ENCODE peak calls at places on chromosomes 1 and 21, in four cellular contexts. E is A549, I is K562, D is HepG2. L is an unnamed sample.

GRCh38 chr1:41358152-41358937 is 2.9 kb upstream of the FOXO6 start:
- DNase-seq in E (no peak), I (no peak), D (no peak), L (no peak)

GRCh38 chr1:41840592-41841246 is 78.0 kb downstream of the HIVEP3 start:
- DNase-seq in I (no peak), E (no peak), D (no peak), L (no peak)

GRCh38 chr1:63073530-63074306 is 248.6 kb upstream of the FOXD3 start:
- DNase-seq in I (no peak), E (no peak), D (no peak), L (no peak)

GRCh38 chr1:46622341-46622740 is 5.7 kb upstream of the MOB3C start:
- DNase-seq in E (peak), I (peak), D (peak), L (peak)

GRCh38 chr1:197618065-197618464 is 157.2 kb downstream of the DENND1B start:
- DNase-seq in D (peak), I (no peak), E (no peak), L (peak)

GRCh38 chr1:44786138-44786840 is 1.7 kb downstream of the BEST4 start:
- DNase-seq in I (peak), E (peak), D (peak), L (peak)

GRCh38 chr1:154599658-154600057 is 8.3 kb downstream of the ADAR start:
- DNase-seq in E (no peak), D (no peak), I (no peak), L (peak)

GRCh38 chr1:17167041-17167782 is 37.7 kb upstream of the PADI1 start:
- DNase-seq in D (no peak), E (peak), I (no peak), L (no peak)

GRCh38 chr1:230728710-230729392 is 14.9 kb upstream of the AGT start:
- DNase-seq in E (no peak), D (peak), I (no peak), L (no peak)

GRCh38 chr1:211384524-211384923 is 57.9 kb downstream of the TRAF5 start:
- DNase-seq in I (no peak), E (no peak), D (no peak), L (no peak)

GRCh38 chr1:33532936-33533335 is 60.5 kb downstream of the ZSCAN20 start:
- DNase-seq in I (no peak), E (no peak), D (no peak), L (no peak)

GRCh38 chr1:117534995-117535467 is 70.8 kb upstream of the TENT5C start:
- DNase-seq in I (peak), E (peak), D (peak), L (peak)

GRCh38 chr1:230906226-230906625 is 37.9 kb upstream of the C1orf198 start:
- DNase-seq in D (no peak), I (no peak), E (no peak), L (no peak)

GRCh38 chr1:18542351-18542750 is 61.6 kb downstream of the KLHDC7A start:
- DNase-seq in D (no peak), I (no peak), E (no peak), L (no peak)
- TF ChIP-seq MAZ in D (no peak), I (no peak), E (no peak), L (no peak)

GRCh38 chr21:17802568-17802967 is 16.6 kb downstream of the C21orf91 start:
- DNase-seq in I (no peak), E (no peak), D (no peak), L (peak)
- TF ChIP-seq MAZ in I (no peak), E (no peak), D (no peak), L (no peak)

GRCh38 chr1:236794585-236795034 is 482 bp upstream of the MTR start:
- DNase-seq in D (no peak), I (no peak), E (no peak), L (no peak)

GRCh38 chr1:236799001-236799400 is 3.9 kb downstream of the MTR start:
- DNase-seq in I (no peak), D (no peak), E (no peak), L (no peak)

GRCh38 chr1:236795035-236795756 is at the start of gene MTR:
- DNase-seq in E (peak), I (peak), D (peak), L (peak)

GRCh38 chr1:236800002-236800620 is 5.0 kb downstream of the MTR start:
- DNase-seq in E (no peak), I (no peak), D (no peak), L (peak)

DNA sequence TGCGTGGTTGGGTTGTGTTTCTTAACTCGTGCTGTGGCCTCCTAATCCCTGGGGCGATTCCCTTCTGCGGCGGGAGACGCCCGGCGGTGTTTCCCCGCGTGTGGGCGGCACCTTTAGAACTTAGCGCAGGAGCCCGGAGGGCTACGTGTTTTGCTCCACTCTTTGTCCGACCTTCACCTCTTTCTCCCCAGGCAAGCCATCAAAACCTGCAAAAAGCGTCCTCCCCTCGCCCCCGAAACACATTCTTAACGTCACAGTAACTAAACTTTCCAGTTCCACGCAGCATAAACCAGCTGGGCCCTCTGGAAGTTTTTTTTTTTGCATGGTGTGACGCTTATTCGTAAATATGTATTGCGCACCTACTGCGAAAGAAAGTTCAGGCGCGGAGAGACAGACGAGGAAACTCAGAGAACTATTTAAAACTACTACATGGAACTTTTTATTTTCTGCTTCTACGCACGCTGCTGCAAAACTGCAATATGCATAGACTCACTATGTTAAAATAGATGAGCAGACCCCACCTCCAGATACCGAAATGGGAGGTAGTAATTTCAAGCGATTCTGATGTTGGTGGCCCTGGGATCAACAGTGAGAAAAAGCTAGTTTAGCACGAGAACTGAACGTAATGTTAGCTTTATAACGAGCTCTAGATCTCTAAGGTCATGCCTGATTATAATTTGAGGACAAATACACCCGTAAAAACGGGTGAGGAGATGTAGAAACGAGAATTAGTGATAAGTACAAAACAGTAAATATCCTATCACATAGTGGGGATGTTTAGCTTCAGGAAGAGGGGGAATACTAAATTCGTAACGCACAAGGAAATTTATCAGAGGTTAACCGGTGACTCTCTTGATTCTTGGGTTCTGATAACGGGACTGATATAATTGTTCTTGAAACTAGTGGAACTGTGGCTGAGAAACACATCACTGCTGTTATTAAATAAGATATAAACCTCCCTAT is 946 bp downstream of the MTR start:
- DNase-seq in E (no peak), I (peak), D (peak), L (peak)
- TF ChIP-seq MAZ in E (no peak), I (no peak), D (no peak), L (no peak)

GRCh38 chr1:214718724-214719123 is 115.7 kb downstream of the CENPF start:
- DNase-seq in D (no peak), I (no peak), E (no peak), L (peak)
- TF ChIP-seq MAZ in D (no peak), I (no peak), E (no peak), L (no peak)

GRCh38 chr1:9794081-9794480 is 29.7 kb downstream of the CLSTN1 start:
- DNase-seq in D (no peak), E (no peak), I (no peak), L (no peak)

GRCh38 chr1:9793291-9793690 is 30.5 kb downstream of the CLSTN1 start:
- DNase-seq in D (no peak), I (no peak), E (no peak), L (no peak)

GRCh38 chr1:9801909-9802308 is 21.9 kb downstream of the CLSTN1 start:
- DNase-seq in D (no peak), I (no peak), E (no peak), L (no peak)

GRCh38 chr1:9797049-9797448 is 26.7 kb downstream of the CLSTN1 start:
- DNase-seq in D (no peak), I (no peak), E (no peak), L (no peak)

GRCh38 chr1:9798236-9799130 is 25.3 kb downstream of the CLSTN1 start:
- DNase-seq in E (no peak), D (no peak), I (no peak), L (peak)
- TF ChIP-seq MAZ in E (no peak), D (no peak), I (no peak), L (no peak)

GRCh38 chr21:45319461-45320211 is 31.9 kb upstream of the POFUT2 start:
- DNase-seq in E (peak), I (no peak), D (no peak), L (peak)
- TF ChIP-seq MAZ in E (no peak), I (no peak), D (no peak), L (peak)

DNA sequence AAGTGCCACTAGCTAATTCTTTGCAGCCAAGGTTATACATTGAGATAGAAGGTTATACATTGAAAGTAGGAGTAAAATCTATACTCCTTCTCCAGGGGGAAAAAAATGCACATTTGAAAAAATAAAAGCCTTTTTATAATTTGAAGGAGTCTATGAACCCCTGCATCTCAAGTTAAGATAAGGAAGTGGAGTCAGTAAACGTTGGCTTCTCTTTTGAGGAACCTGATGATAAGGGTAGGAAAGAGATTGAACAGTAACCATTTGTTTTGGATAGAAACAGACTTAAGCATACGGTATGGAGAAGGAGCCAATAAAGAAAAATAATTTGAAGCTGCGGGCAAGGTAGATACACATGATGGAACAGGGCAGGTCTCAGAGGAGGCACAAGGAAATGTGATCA is 64.1 kb downstream of the RPAP2 start:
- DNase-seq in E (no peak), I (no peak), D (no peak), L (no peak)
- TF ChIP-seq MAZ in E (no peak), I (no peak), D (no peak), L (no peak)

GRCh38 chr1:54328117-54328636 is 78.0 kb downstream of the SSBP3 start:
- DNase-seq in E (no peak), I (no peak), D (no peak), L (peak)
- TF ChIP-seq MAZ in E (no peak), I (no peak), D (no peak), L (no peak)

GRCh38 chr1:31238986-31239613 is 587 bp downstream of the NKAIN1 start:
- DNase-seq in D (no peak), I (no peak), E (peak), L (no peak)

GRCh38 chr1:31241321-31241720 is 1.6 kb upstream of the NKAIN1 start:
- DNase-seq in E (no peak), D (no peak), I (no peak), L (no peak)

GRCh38 chr1:31238612-31238985 is 1.1 kb downstream of the NKAIN1 start:
- DNase-seq in I (no peak), E (no peak), D (no peak), L (no peak)

GRCh38 chr1:31243451-31244286 is 4.0 kb upstream of the NKAIN1 start:
- DNase-seq in E (no peak), D (no peak), I (no peak), L (peak)

DNA sequence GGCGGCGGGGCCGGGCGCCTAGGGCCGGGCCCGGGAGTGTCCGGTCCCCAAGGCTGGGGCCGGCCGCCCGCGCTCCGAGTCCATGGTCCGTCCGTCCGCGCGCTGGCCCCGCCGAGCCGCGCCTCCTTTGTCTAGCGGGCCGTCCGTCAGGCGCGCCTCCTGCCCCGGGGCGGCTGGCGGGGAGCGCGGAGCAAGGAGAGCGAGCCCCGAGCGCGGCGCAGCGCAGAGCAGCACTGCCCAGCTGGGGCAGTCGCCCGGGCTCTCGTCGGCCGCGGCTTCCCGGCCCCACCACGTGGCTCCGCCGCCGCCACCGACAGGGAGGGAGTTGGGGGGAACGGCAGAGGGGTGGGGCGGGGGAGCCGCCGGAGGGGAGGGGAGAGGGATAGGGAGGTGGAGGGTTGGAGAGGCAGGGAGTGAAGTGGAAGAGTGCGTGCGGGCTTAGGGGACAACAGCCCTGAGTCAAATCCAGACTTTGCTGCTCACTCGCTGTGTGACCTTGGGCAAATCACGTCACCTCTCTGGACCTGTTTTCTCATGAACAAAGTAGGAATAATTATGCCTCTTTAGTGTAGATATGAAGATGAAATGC is at the start of gene NKAIN1:
- DNase-seq in D (no peak), E (no peak), I (no peak), L (peak)
- TF ChIP-seq MAZ in D (peak), E (no peak), I (no peak), L (no peak)

GRCh38 chr1:156530006-156530405 is 29.4 kb upstream of the MEF2D start:
- DNase-seq in I (no peak), E (no peak), D (no peak), L (no peak)
- TF ChIP-seq MAZ in I (no peak), E (no peak), D (no peak), L (no peak)

L was measured in IMR-90.